ENCODE peak calls at places on chromosomes 12 and 14, in ten cellular contexts. J is heart left ventricle, B is fibroblast of lung, W is OCI-LY7, D is HepG2, A is thoracic aorta, K is neural progenitor cell, I is HAP-1, P is thyroid gland, C is gastrocnemius medialis. G is an unnamed sample. For H3K9me3 and H3K36me3, the result is how much of the 10 kb centered on the place peaks cover.

GRCh38 chr14:89477391-89477790 is 60.4 kb upstream of the FOXN3 start:
- DNase-seq in J (no peak), B (no peak), W (no peak), D (no peak), A (peak), K (no peak), I (no peak), P (no peak), C (no peak), G (peak)

GRCh38 chr14:57871487-57872080 is 5.7 kb upstream of the SLC35F4 start:
- DNase-seq in J (peak), B (peak), W (peak), D (peak), A (no peak), K (peak), I (no peak), P (peak), C (no peak), G (peak)

GRCh38 chr12:29164477-29165163 is 15.5 kb downstream of the FAR2 start:
- DNase-seq in J (no peak), B (peak), W (peak), D (no peak), A (no peak), K (no peak), I (peak), P (no peak), C (no peak), G (peak)

GRCh38 chr14:77554816-77555599 is 56.4 kb upstream of the ISM2 start:
- DNase-seq in J (no peak), B (no peak), W (no peak), D (no peak), A (no peak), K (no peak), I (no peak), P (no peak), C (no peak), G (no peak)

GRCh38 chr14:74592476-74593191 is 19.4 kb downstream of the LTBP2 start:
- DNase-seq in J (no peak), B (no peak), W (no peak), D (no peak), A (no peak), K (no peak), I (no peak), P (peak), C (no peak), G (no peak)

GRCh38 chr12:100799770-100800169 is 5.2 kb downstream of the ANO4 start:
- DNase-seq in J (no peak), B (peak), W (no peak), D (no peak), A (no peak), K (no peak), I (no peak), P (no peak), C (no peak), G (no peak)

GRCh38 chr12:49535921-49536525 is 2.8 kb upstream of the KCNH3 start:
- DNase-seq in J (no peak), B (no peak), W (no peak), D (no peak), A (no peak), K (no peak), I (no peak), P (no peak), C (no peak), G (peak)

GRCh38 chr14:104355949-104356737 is 217.8 kb downstream of the KIF26A start:
- DNase-seq in J (no peak), B (no peak), W (no peak), D (no peak), A (no peak), K (no peak), I (no peak), P (no peak), C (no peak), G (no peak)

GRCh38 chr12:43578782-43579181 is 26.8 kb upstream of the ADAMTS20 start:
- DNase-seq in J (no peak), B (peak), W (no peak), D (no peak), A (no peak), K (no peak), I (no peak), P (no peak), C (no peak), G (no peak)

GRCh38 chr12:15931590-15932053 is 20.5 kb downstream of the DERA start:
- DNase-seq in J (no peak), B (no peak), W (peak), D (peak), A (no peak), K (no peak), I (no peak), P (no peak), C (no peak), G (no peak)

GRCh38 chr14:60311417-60311816 is 62.4 kb downstream of the PPM1A start:
- DNase-seq in J (no peak), B (peak), W (no peak), D (no peak), A (no peak), K (no peak), I (peak), P (no peak), C (no peak), G (no peak)

GRCh38 chr14:31270196-31270772 is 62.7 kb upstream of the HECTD1 start:
- DNase-seq in J (no peak), B (no peak), W (peak), D (peak), A (no peak), K (peak), I (no peak), P (no peak), C (no peak), G (peak)

GRCh38 chr12:121132601-121133481 is at the start of gene P2RX7:
- DNase-seq in J (peak), B (peak), W (peak), D (no peak), A (peak), K (peak), I (no peak), P (peak), C (peak), G (peak)

GRCh38 chr12:93484315-93484981 is 17.1 kb downstream of the MRPL42 start:
- DNase-seq in J (no peak), B (peak), W (no peak), D (no peak), A (no peak), K (no peak), I (no peak), P (no peak), C (no peak), G (peak)

GRCh38 chr12:81077686-81078441 is at the start of gene ACSS3:
- DNase-seq in J (peak), B (peak), W (no peak), D (peak), A (peak), K (peak), I (no peak), P (peak), C (peak), G (peak)

GRCh38 chr12:29895966-29896365 is 112.2 kb upstream of the TMTC1 start:
- DNase-seq in J (no peak), B (no peak), W (no peak), D (no peak), A (no peak), K (peak), I (no peak), P (no peak), C (no peak), G (no peak)

GRCh38 chr12:92107621-92108131 is 38.0 kb downstream of the BTG1 start:
- DNase-seq in J (no peak), B (no peak), W (no peak), D (no peak), A (no peak), K (peak), I (peak), P (no peak), C (no peak), G (no peak)

GRCh38 chr14:95300697-95301526 is 18.8 kb downstream of the CLMN start:
- DNase-seq in J (no peak), B (no peak), W (peak), D (peak), A (no peak), K (no peak), I (no peak), P (peak), C (no peak), G (no peak)

GRCh38 chr12:44507471-44507870 is 368.6 kb downstream of the NELL2 start:
- DNase-seq in J (no peak), B (no peak), W (no peak), D (no peak), A (no peak), K (no peak), I (no peak), P (no peak), C (no peak), G (no peak)

GRCh38 chr12:80861636-80862378 is 75.9 kb downstream of the LIN7A start:
- DNase-seq in J (no peak), B (peak), W (no peak), D (no peak), A (no peak), K (no peak), I (no peak), P (no peak), C (no peak), G (peak)

GRCh38 chr12:40141996-40142395 is 36.1 kb upstream of the SLC2A13 start:
- DNase-seq in J (no peak), B (no peak), W (no peak), D (no peak), A (no peak), K (no peak), I (no peak), P (no peak), C (no peak), G (no peak)

GRCh38 chr14:53951661-53952265 is 4.9 kb downstream of the BMP4 start:
- DNase-seq in J (no peak), B (peak), W (no peak), D (no peak), A (no peak), K (peak), I (no peak), P (peak), C (no peak), G (no peak)

GRCh38 chr12:94258593-94258992 is 110.2 kb downstream of the PLXNC1 start:
- DNase-seq in J (no peak), B (no peak), W (no peak), D (no peak), A (no peak), K (no peak), I (no peak), P (no peak), C (no peak), G (no peak)

GRCh38 chr12:56299308-56299852 is 750 bp downstream of the CS start:
- DNase-seq in J (no peak), B (no peak), W (peak), D (no peak), A (no peak), K (no peak), I (peak), P (peak), C (no peak), G (no peak)

GRCh38 chr12:132480620-132481132 is 9.3 kb upstream of the FBRSL1 start:
- DNase-seq in J (peak), B (no peak), W (no peak), D (no peak), A (no peak), K (no peak), I (no peak), P (no peak), C (no peak), G (no peak)

GRCh38 chr12:123115409-123116111 is 35.3 kb downstream of the PITPNM2 start:
- DNase-seq in J (peak), B (peak), W (no peak), D (no peak), A (peak), K (no peak), I (peak), P (peak), C (peak), G (peak)

GRCh38 chr14:77032854-77033621 is 4.5 kb upstream of the IRF2BPL start:
- DNase-seq in J (peak), B (peak), W (peak), D (peak), A (peak), K (peak), I (peak), P (peak), C (peak), G (peak)

GRCh38 chr14:94174622-94175402 is 690 bp downstream of the PPP4R4 start:
- DNase-seq in J (no peak), B (no peak), W (no peak), D (no peak), A (no peak), K (peak), I (peak), P (peak), C (no peak), G (peak)

GRCh38 chr12:101501410-101502045 is 26.4 kb downstream of the SPIC start:
- DNase-seq in J (no peak), B (peak), W (no peak), D (no peak), A (no peak), K (no peak), I (no peak), P (no peak), C (no peak), G (no peak)

GRCh38 chr14:95527392-95528002 is 7.4 kb upstream of the GLRX5 start:
- DNase-seq in J (no peak), B (peak), W (peak), D (peak), A (no peak), K (peak), I (peak), P (peak), C (no peak), G (no peak)

GRCh38 chr12:13956060-13956590 is 25.3 kb downstream of the GRIN2B start:
- DNase-seq in J (no peak), B (no peak), W (no peak), D (no peak), A (no peak), K (no peak), I (no peak), P (no peak), C (no peak), G (no peak)

GRCh38 chr14:101008196-101008595 is 104.7 kb upstream of the RTL1 start:
- DNase-seq in J (no peak), B (no peak), W (no peak), D (no peak), A (no peak), K (no peak), I (no peak), P (no peak), C (no peak), G (no peak)

GRCh38 chr14:30525833-30526232 is 33.1 kb upstream of the G2E3 start:
- DNase-seq in J (no peak), B (peak), W (no peak), D (no peak), A (no peak), K (no peak), I (no peak), P (no peak), C (no peak), G (no peak)

GRCh38 chr12:127809236-127809635 is 457.7 kb upstream of the TMEM132C start:
- DNase-seq in J (no peak), B (no peak), W (no peak), D (no peak), A (no peak), K (no peak), I (no peak), P (peak), C (no peak), G (peak)

GRCh38 chr12:34388636-34389377 is 366.5 kb downstream of the ALG10 start:
- DNase-seq in J (no peak), B (no peak), W (no peak), D (no peak), A (no peak), K (no peak), I (no peak), P (no peak), C (no peak), G (no peak)

GRCh38 chr12:34387711-34388635 is 365.7 kb downstream of the ALG10 start:
- DNase-seq in J (no peak), B (no peak), W (no peak), D (no peak), A (no peak), K (no peak), I (no peak), P (no peak), C (no peak), G (no peak)

GRCh38 chr12:34386621-34387255 is 364.4 kb downstream of the ALG10 start:
- DNase-seq in J (no peak), B (no peak), W (no peak), D (no peak), A (no peak), K (no peak), I (no peak), P (no peak), C (no peak), G (no peak)

GRCh38 chr12:34386016-34386415 is 363.7 kb downstream of the ALG10 start:
- DNase-seq in J (no peak), B (no peak), W (no peak), D (no peak), A (no peak), K (no peak), I (no peak), P (no peak), C (no peak), G (no peak)

DNA sequence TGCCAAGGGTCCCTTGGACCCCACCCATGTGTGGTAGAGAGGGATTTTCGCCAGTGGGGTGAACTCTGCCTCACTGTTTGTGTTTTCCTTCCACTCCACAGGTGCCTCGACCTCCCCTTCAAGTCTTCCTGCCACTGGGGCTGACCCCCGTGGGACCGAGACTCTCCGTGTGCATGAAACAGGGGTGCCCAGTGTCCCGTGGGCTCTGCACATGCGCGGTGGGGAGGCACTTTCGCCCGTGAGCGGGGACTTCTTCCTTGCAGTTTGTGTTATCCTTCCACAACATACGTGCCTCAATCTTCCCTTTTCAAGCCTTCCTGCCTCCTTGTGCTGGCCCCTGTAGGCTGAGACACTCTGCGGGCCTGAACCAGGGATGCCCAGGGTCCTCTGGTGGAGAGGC is 362.4 kb downstream of the ALG10 start:
- DNase-seq in J (no peak), B (no peak), W (no peak), D (no peak), A (no peak), K (no peak), I (no peak), P (no peak), C (no peak), G (no peak)
- H3K9me3 ChIP-seq in J (under half), B (under half), W (under half), D (under half), A (under half), K (under half), I (under half), P (under half), C (under half), G (under half)

DNA sequence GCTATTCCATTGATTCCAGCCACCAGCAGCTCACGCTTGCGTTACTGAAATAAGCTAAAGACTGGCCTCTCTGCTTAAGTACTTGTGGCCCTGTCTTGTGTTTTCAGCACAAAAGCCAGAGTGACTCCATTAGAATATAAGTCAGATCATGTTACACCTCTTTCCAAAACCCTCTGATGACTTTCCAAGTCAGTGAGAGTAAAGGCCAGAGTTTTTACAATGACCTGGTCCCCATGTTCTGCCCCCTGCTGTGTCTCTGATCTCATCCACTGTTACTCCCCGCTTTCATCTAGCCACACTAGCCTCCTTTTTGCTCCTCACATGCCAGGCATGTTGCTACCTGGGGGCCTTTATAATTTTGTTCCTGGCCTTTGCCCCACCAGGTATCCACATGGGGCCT is 6.9 kb upstream of the CKAP4 start:
- DNase-seq in J (no peak), B (no peak), W (no peak), D (no peak), A (no peak), K (peak), I (no peak), P (no peak), C (no peak), G (no peak)
- H3K4me3 ChIP-seq in J (no peak), B (no peak), W (no peak), D (no peak), A (no peak), K (no peak), I (no peak), P (no peak), C (no peak), G (no peak)

DNA sequence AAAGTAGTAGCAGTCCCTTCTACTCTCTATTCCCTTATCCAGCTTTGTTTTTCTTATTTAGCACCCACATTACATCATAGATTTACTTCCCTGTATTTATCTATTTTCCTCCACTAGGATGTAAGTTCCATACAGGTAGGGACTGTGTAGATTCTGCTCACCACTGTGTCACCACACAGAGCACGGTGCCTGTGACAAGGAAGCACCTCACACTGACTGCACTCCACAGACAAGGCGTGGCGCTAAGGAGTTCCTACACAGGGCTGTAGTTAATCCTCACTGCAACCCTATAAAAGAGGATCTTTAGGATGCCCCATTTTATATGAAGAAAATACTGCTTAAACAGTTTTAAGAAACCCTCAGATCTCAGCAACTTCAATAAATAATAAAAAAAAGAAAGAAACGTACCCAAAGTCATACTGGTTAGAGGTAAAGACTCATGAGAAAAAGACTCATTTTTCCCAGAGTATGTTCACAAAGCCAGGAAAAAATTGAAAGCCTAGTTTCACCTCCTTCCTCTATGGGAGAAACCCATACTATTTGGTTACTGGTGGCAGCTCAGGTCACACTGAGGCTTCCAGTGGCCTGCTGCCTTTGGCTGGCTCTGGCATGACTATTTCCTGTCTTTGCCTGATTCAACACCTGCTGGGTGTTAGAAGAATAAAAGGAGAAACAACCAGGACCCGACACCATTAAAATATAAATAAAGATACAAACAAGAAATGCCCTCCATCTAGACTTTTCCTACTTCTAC is 36.9 kb downstream of the RAD9B start:
- DNase-seq in J (no peak), B (no peak), W (no peak), D (no peak), A (no peak), K (no peak), I (no peak), P (no peak), C (peak), G (no peak)
- H3K36me3 ChIP-seq in J (half or more), B (under half), W (half or more), D (under half), A (under half), K (under half), I (under half), P (under half), C (under half), G (under half)

GRCh38 chr14:105838591-105839424 is 312.4 kb downstream of the TMEM121 start:
- DNase-seq in J (no peak), B (no peak), W (no peak), D (no peak), A (no peak), K (no peak), I (no peak), P (no peak), C (no peak), G (no peak)
- H3K9me3 ChIP-seq in J (under half), B (under half), W (under half), D (under half), A (under half), K (under half), I (under half), P (under half), C (under half), G (under half)

GRCh38 chr12:54419088-54419887 is at the start of gene ITGA5:
- DNase-seq in J (peak), B (peak), W (no peak), D (no peak), A (no peak), K (peak), I (peak), P (peak), C (peak), G (peak)
- H3K4me3 ChIP-seq in J (peak), B (peak), W (no peak), D (peak), A (peak), K (peak), I (peak), P (peak), C (peak), G (peak)

GRCh38 chr14:75697371-75697770 is 36.3 kb downstream of the TTLL5 start:
- DNase-seq in J (no peak), B (no peak), W (no peak), D (no peak), A (no peak), K (no peak), I (no peak), P (no peak), C (no peak), G (no peak)
- H3K36me3 ChIP-seq in J (under half), B (under half), W (half or more), D (under half), A (under half), K (under half), I (under half), P (under half), C (under half), G (under half)

G was measured in MG63.